ENCODE peak calls at places on chromosome 16, in seven cellular contexts. F is GM23338, H is colonic mucosa, C is T-helper 2 cell, J is right cardiac atrium, L is dorsolateral prefrontal cortex, O is nephron progenitor cell. G is an unnamed sample.

GRCh38 chr16:81752225-81752875 is 26.7 kb upstream of the PLCG2 start:
- DNase-seq in O (no peak), H (peak), L (no peak), C (no peak), F (peak), J (peak), G (no peak)

GRCh38 chr16:31064882-31065461 is 9.1 kb downstream of the ZNF668 start:
- DNase-seq in F (no peak), L (no peak), H (no peak), J (peak), O (no peak), C (no peak), G (no peak)

GRCh38 chr16:17266606-17267313 is 204.0 kb downstream of the XYLT1 start:
- DNase-seq in J (no peak), F (peak), O (no peak), C (no peak), H (peak), L (peak), G (no peak)

GRCh38 chr16:27690604-27691003 is 140.7 kb downstream of the KATNIP start:
- DNase-seq in C (no peak), J (no peak), O (peak), F (peak), H (peak), L (peak), G (no peak)

GRCh38 chr16:86894925-86895324 is 316.6 kb downstream of the FOXL1 start:
- DNase-seq in F (no peak), J (no peak), H (no peak), L (no peak), C (no peak), O (no peak), G (no peak)

GRCh38 chr16:89575247-89576172 is at the start of gene CPNE7:
- DNase-seq in H (no peak), O (peak), F (peak), C (no peak), J (no peak), L (no peak), G (no peak)

GRCh38 chr16:30895592-30896202 is 717 bp upstream of the CTF1 start:
- DNase-seq in C (no peak), F (no peak), O (no peak), L (no peak), H (no peak), J (no peak), G (no peak)

GRCh38 chr16:57202095-57202886 is 16.2 kb downstream of the RSPRY1 start:
- DNase-seq in J (no peak), C (no peak), O (no peak), L (no peak), H (no peak), F (no peak), G (no peak)

GRCh38 chr16:63187638-63188037 is 1151.4 kb upstream of the CDH8 start:
- DNase-seq in O (no peak), F (no peak), H (no peak), L (no peak), J (no peak), C (no peak), G (no peak)

GRCh38 chr16:87723224-87723619 is 42.6 kb downstream of the KLHDC4 start:
- DNase-seq in C (no peak), L (peak), F (no peak), O (no peak), J (peak), H (no peak), G (no peak)

GRCh38 chr16:47973552-47973951 is 182.2 kb downstream of the ABCC12 start:
- DNase-seq in O (no peak), C (no peak), H (no peak), L (no peak), F (no peak), J (no peak), G (no peak)

GRCh38 chr16:72073831-72074230 is 10.8 kb downstream of the HPR start:
- DNase-seq in L (no peak), F (no peak), J (peak), O (no peak), C (no peak), H (no peak), G (no peak)

GRCh38 chr16:48499822-48500440 is 110.0 kb downstream of the N4BP1 start:
- DNase-seq in F (no peak), O (no peak), L (no peak), H (no peak), C (no peak), J (peak), G (no peak)

GRCh38 chr16:24577167-24577566 is 37.8 kb downstream of the RBBP6 start:
- DNase-seq in H (no peak), F (no peak), O (no peak), J (no peak), C (no peak), L (no peak), G (no peak)

GRCh38 chr16:14132696-14133048 is 61.6 kb downstream of the MRTFB start:
- DNase-seq in F (no peak), C (no peak), H (no peak), O (no peak), J (no peak), L (no peak), G (no peak)

GRCh38 chr16:49843758-49844157 is 12.2 kb downstream of the ZNF423 start:
- DNase-seq in J (no peak), C (no peak), H (no peak), F (no peak), O (no peak), L (no peak), G (no peak)

GRCh38 chr16:51408357-51408756 is 257.3 kb upstream of the SALL1 start:
- DNase-seq in C (no peak), O (no peak), L (no peak), F (no peak), J (no peak), H (no peak), G (no peak)

GRCh38 chr16:67441907-67442306 is 11.0 kb downstream of the HSD11B2 start:
- DNase-seq in J (peak), C (no peak), L (no peak), O (no peak), H (no peak), F (no peak), G (no peak)

GRCh38 chr16:19884611-19885455 is at the start of gene GPRC5B:
- DNase-seq in H (peak), O (peak), L (peak), F (peak), J (peak), C (no peak), G (peak)

GRCh38 chr16:53780051-53780450 is 76.1 kb downstream of the FTO start:
- DNase-seq in H (peak), J (no peak), F (no peak), C (no peak), O (no peak), L (no peak), G (no peak)

GRCh38 chr16:71542377-71542776 is 16.2 kb downstream of the CHST4 start:
- DNase-seq in C (peak), F (peak), L (no peak), J (peak), H (peak), O (peak), G (peak)

GRCh38 chr16:87303431-87303930 is 13.7 kb downstream of the C16orf95 start:
- DNase-seq in L (no peak), C (no peak), O (no peak), H (no peak), J (no peak), F (no peak), G (no peak)

GRCh38 chr16:86566601-86566965 is at the start of gene FOXC2:
- DNase-seq in J (peak), L (no peak), H (peak), O (peak), C (peak), F (peak), G (peak)

GRCh38 chr16:2035431-2036199 is 8.9 kb downstream of the NHERF2 start:
- DNase-seq in H (peak), O (peak), C (no peak), F (no peak), L (no peak), J (peak), G (no peak)

GRCh38 chr16:81956213-81956948 is 54.9 kb downstream of the SDR42E1 start:
- DNase-seq in O (no peak), L (no peak), C (no peak), H (no peak), F (no peak), J (no peak), G (no peak)

GRCh38 chr16:3849751-3850543 is 30.6 kb downstream of the CREBBP start:
- DNase-seq in O (no peak), F (no peak), H (no peak), C (no peak), J (no peak), L (no peak), G (no peak)

GRCh38 chr16:11472410-11472809 is 114.3 kb downstream of the LITAF start:
- DNase-seq in L (no peak), C (no peak), H (no peak), F (no peak), O (no peak), J (no peak), G (no peak)

GRCh38 chr16:81527477-81528178 is 83.0 kb downstream of the CMIP start:
- DNase-seq in O (no peak), F (no peak), H (no peak), L (no peak), C (no peak), J (no peak), G (no peak)

GRCh38 chr16:368388-369158 is 1.8 kb downstream of the MRPL28 start:
- DNase-seq in F (no peak), L (no peak), C (no peak), J (no peak), O (no peak), H (no peak), G (no peak)

GRCh38 chr16:86951831-86952598 is 365.2 kb downstream of the C16orf95 start:
- DNase-seq in H (no peak), O (no peak), F (no peak), J (no peak), C (no peak), L (no peak), G (no peak)

GRCh38 chr16:3065069-3065741 is at the start of gene IL32:
- DNase-seq in C (peak), L (no peak), H (peak), O (no peak), F (no peak), J (peak), G (peak)

GRCh38 chr16:64459821-64460220 is 662.0 kb downstream of the CDH11 start:
- DNase-seq in L (no peak), J (no peak), H (no peak), O (no peak), F (no peak), C (no peak), G (no peak)

GRCh38 chr16:782766-783403 is 5.3 kb downstream of the RPUSD1 start:
- DNase-seq in L (no peak), O (no peak), H (no peak), J (no peak), F (no peak), C (no peak), G (no peak)

GRCh38 chr16:16197331-16197730 is 26.0 kb downstream of the ABCC6 start:
- DNase-seq in O (no peak), C (no peak), F (no peak), H (no peak), J (no peak), L (no peak), G (no peak)

GRCh38 chr16:66622863-66623262 is 18.4 kb downstream of the CMTM3 start:
- DNase-seq in C (no peak), J (no peak), O (no peak), L (no peak), F (no peak), H (no peak), G (no peak)

GRCh38 chr16:8572919-8573724 is 17.2 kb downstream of the TMEM114 start:
- DNase-seq in O (peak), J (no peak), F (peak), L (no peak), H (no peak), C (no peak), G (no peak)